ENCODE peak calls at places on chromosomes 7 and 10, in seven cellular contexts. S is hepatocyte; J is Caco-2; H is sigmoid colon; Z is foreskin fibroblast; F is fibroblast of lung; D is CD8-positive, alpha-beta T cell. I is an unnamed sample.

GRCh38 chr7:158016171-158017087 is 571.2 kb downstream of the PTPRN2 start:
- DNase-seq in S (peak), J (peak), H (no peak), Z (no peak), F (no peak), D (no peak), I (no peak)

GRCh38 chr10:128714240-128714639 is 588.0 kb upstream of the MKI67 start:
- DNase-seq in S (no peak), J (no peak), H (no peak), Z (no peak), F (no peak), D (no peak), I (no peak)

GRCh38 chr10:123884351-123884906 is 7.2 kb downstream of the CPXM2 start:
- DNase-seq in S (no peak), J (no peak), H (no peak), Z (no peak), F (no peak), D (no peak), I (no peak)

GRCh38 chr7:121003986-121004685 is 15.6 kb downstream of the CPED1 start:
- DNase-seq in S (no peak), J (no peak), H (peak), Z (no peak), F (no peak), D (no peak), I (no peak)

GRCh38 chr7:137978464-137979237 is 23.2 kb downstream of the CREB3L2 start:
- DNase-seq in S (no peak), J (no peak), H (peak), Z (peak), F (peak), D (no peak), I (no peak)

GRCh38 chr7:35331730-35332678 is 78.1 kb upstream of the TBX20 start:
- DNase-seq in S (no peak), J (no peak), H (no peak), Z (no peak), F (no peak), D (no peak), I (no peak)

GRCh38 chr10:113644185-113645120 is 19.4 kb downstream of the NRAP start:
- DNase-seq in S (peak), J (no peak), H (no peak), Z (peak), F (peak), D (no peak), I (no peak)

GRCh38 chr10:131650771-131651673 is 249.8 kb upstream of the PPP2R2D start:
- DNase-seq in S (no peak), J (no peak), H (no peak), Z (no peak), F (no peak), D (no peak), I (peak)

GRCh38 chr10:91540714-91541113 is 92.2 kb downstream of the PPP1R3C start:
- DNase-seq in S (no peak), J (no peak), H (no peak), Z (no peak), F (no peak), D (no peak), I (peak)

GRCh38 chr10:78894841-78895195 is 173.9 kb upstream of the ZMIZ1 start:
- DNase-seq in S (peak), J (no peak), H (no peak), Z (no peak), F (no peak), D (no peak), I (no peak)

GRCh38 chr7:64183126-64183742 is 23.8 kb upstream of the ZNF735 start:
- DNase-seq in S (no peak), J (no peak), H (no peak), Z (no peak), F (no peak), D (peak), I (no peak)

GRCh38 chr10:20890009-20890408 is 7.1 kb downstream of the NEBL start:
- DNase-seq in S (no peak), J (no peak), H (no peak), Z (no peak), F (no peak), D (no peak), I (no peak)

GRCh38 chr10:19815478-19816419 is 483 bp upstream of the PLXDC2 start:
- DNase-seq in S (peak), J (peak), H (peak), Z (no peak), F (peak), D (no peak), I (peak)

GRCh38 chr7:7719235-7719634 is 828 bp upstream of the RPA3 start:
- DNase-seq in S (peak), J (no peak), H (peak), Z (peak), F (peak), D (no peak), I (no peak)

GRCh38 chr7:79933144-79933543 is 201.5 kb upstream of the GNAI1 start:
- DNase-seq in S (no peak), J (no peak), H (no peak), Z (peak), F (peak), D (no peak), I (no peak)

GRCh38 chr7:127792528-127793342 is 140.7 kb downstream of the SND1 start:
- DNase-seq in S (peak), J (peak), H (no peak), Z (no peak), F (no peak), D (no peak), I (peak)

GRCh38 chr10:113362645-113363091 is 190.2 kb upstream of the HABP2 start:
- DNase-seq in S (no peak), J (no peak), H (no peak), Z (no peak), F (no peak), D (no peak), I (no peak)

GRCh38 chr10:24957624-24958435 is 5.4 kb upstream of the PRTFDC1 start:
- DNase-seq in S (no peak), J (no peak), H (no peak), Z (peak), F (peak), D (no peak), I (no peak)

GRCh38 chr7:116195451-116195850 is 14.9 kb upstream of the TES start:
- DNase-seq in S (no peak), J (no peak), H (no peak), Z (no peak), F (no peak), D (no peak), I (no peak)

GRCh38 chr10:102641880-102642552 is 2.3 kb upstream of the TRIM8 start:
- DNase-seq in S (peak), J (peak), H (peak), Z (peak), F (peak), D (peak), I (peak)

GRCh38 chr7:95476904-95477594 is 8.7 kb upstream of the ASB4 start:
- DNase-seq in S (peak), J (peak), H (peak), Z (peak), F (peak), D (peak), I (no peak)

GRCh38 chr10:103554488-103555320 is 61.2 kb downstream of the NEURL1 start:
- DNase-seq in S (peak), J (peak), H (peak), Z (peak), F (peak), D (no peak), I (no peak)

GRCh38 chr10:48491422-48492139 is 113.3 kb downstream of the ARHGAP22 start:
- DNase-seq in S (no peak), J (peak), H (no peak), Z (no peak), F (no peak), D (no peak), I (peak)

GRCh38 chr7:867406-868188 is 8.8 kb upstream of the GET4 start:
- DNase-seq in S (no peak), J (no peak), H (peak), Z (peak), F (peak), D (no peak), I (no peak)

GRCh38 chr7:116966606-116967005 is 13.3 kb downstream of the ST7 start:
- DNase-seq in S (no peak), J (no peak), H (no peak), Z (peak), F (no peak), D (no peak), I (no peak)

GRCh38 chr7:54802841-54803240 is 43.8 kb upstream of the SEC61G start:
- DNase-seq in S (no peak), J (no peak), H (no peak), Z (peak), F (no peak), D (no peak), I (no peak)

DNA sequence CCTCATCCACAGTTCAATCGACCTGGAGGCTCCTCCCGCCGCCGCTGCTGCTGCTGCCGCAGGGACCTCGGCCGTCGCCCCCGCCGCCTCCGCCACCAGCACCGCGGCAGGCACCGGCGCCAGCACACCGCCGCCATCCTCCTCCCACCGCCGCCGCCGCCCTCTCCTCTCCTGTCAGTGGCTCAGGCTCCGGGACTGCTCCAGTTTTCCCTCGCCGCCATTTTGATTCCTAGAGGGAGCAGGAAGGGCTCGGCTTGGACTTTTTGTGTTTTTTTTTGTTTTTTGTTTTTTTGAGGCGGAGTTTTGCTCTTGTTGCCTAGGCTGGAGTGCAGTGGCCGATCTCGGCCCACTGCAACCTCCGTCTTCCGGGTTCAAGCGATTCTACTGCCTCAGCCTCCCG is 3.0 kb upstream of the MCM10 start:
- DNase-seq in S (no peak), J (no peak), H (no peak), Z (no peak), F (no peak), D (no peak), I (no peak)
- H3K4me3 ChIP-seq in S (no peak), J (no peak), H (peak), Z (no peak), F (no peak), D (no peak), I (no peak)

GRCh38 chr10:82150123-82150900 is 275.3 kb downstream of the NRG3 start:
- DNase-seq in S (peak), J (peak), H (no peak), Z (peak), F (no peak), D (no peak), I (peak)
- TF ChIP-seq CTCF in S (peak), J (peak), H (no peak), Z (no peak), F (no peak), D (no peak), I (peak)

DNA sequence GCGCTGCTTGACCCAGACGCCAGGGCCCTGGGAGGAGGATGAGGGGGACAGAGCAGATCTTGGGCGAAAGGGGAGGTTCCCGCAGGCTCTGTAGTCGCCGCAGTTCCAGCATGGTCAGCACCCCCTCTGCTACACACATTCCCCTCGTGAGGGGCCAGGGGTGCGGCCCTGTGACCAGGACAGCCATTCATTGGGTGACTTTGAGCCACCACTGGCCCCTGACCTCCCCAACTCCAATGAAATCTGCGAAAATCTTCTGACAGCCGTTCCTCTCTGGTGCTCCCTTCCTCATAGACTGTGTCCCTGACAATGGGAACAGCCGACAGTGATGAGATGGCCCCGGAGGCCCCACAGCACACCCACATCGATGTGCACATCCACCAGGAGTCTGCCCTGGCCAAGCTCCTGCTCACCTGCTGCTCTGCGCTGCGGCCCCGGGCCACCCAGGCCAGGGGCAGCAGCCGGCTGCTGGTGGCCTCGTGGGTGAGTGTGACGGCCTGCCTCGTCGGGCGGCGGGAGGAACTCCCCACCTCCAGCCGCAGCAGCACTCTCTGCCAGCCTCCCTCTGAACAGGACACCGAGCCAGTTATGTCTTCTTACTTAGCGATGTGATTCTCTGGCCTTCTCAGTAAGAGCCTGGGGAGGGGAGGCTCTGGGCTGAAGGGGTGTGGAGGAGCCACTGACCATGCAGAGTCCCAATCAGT is 825 bp downstream of the TMEM176A start:
- DNase-seq in S (no peak), J (no peak), H (no peak), Z (no peak), F (no peak), D (no peak), I (no peak)
- H3K4me3 ChIP-seq in S (peak), J (peak), H (peak), Z (no peak), F (no peak), D (peak), I (peak)

DNA sequence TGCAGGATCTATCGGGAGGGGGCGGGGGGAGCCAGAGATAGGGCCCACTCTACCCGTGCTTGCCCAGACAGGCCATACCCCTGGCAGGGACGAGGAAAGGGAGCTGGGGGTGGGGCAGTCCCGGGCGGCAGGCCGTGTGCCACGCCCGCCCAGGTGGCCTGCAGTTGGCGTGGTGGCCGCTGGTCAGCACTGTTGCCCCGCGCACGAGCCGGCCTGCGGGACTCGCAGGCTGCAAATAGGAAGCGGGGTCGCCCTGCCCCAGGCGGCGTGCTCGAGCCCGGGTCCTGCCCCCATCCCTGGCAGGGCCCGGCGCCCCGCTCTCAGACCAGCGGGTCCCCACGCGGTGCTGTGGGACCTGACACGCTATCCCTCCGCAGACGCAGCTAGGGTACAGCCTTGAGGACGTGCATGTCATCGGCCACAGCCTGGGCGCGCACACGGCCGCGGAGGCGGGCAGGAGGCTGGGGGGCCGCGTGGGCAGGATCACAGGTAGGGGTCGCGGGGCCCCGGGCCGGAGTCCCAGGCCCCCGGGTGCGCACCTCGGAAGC is 6.7 kb downstream of the PNLIPRP2 start:
- DNase-seq in S (peak), J (peak), H (no peak), Z (no peak), F (no peak), D (no peak), I (peak)
- TF ChIP-seq CTCF in S (peak), J (peak), H (peak), Z (peak), F (no peak), D (no peak), I (peak)

GRCh38 chr10:118568327-118568848 is 27.1 kb downstream of the PRLHR start:
- DNase-seq in S (peak), J (no peak), H (no peak), Z (peak), F (peak), D (peak), I (no peak)
- H3K4me3 ChIP-seq in S (no peak), J (no peak), H (peak), Z (peak), F (no peak), D (no peak), I (no peak)

DNA sequence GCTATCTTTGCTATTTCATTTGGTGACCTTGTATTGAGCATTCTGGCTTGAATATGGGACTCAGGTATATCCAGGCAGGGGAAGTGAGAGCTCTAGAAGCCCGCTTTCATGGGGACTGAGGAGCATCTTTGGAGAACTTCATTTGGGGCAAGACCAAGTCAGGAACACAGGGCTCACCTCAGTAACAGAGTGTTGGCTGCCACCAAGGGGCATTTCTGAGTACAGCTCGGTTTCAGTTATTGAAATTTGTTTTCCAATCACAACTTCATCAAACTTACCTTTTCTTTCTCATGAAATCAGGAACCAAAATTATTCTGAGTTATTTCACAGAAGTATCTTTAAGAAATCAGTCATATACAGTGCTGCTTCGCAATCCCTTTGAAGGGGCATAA is 337.2 kb downstream of the C7orf25 start:
- DNase-seq in S (no peak), J (no peak), H (no peak), Z (no peak), F (peak), D (no peak), I (no peak)
- TF ChIP-seq CTCF in S (peak), J (no peak), H (peak), Z (peak), F (no peak), D (no peak), I (peak)

GRCh38 chr7:149719912-149720335 is 53.5 kb downstream of the ZNF467 start:
- DNase-seq in S (no peak), J (peak), H (no peak), Z (no peak), F (no peak), D (no peak), I (no peak)
- H3K4me3 ChIP-seq in S (no peak), J (no peak), H (no peak), Z (no peak), F (no peak), D (no peak), I (no peak)

GRCh38 chr10:71621263-71621751 is 98.3 kb downstream of the C10orf105 start:
- DNase-seq in S (no peak), J (no peak), H (peak), Z (peak), F (peak), D (no peak), I (no peak)
- TF ChIP-seq CTCF in S (no peak), J (no peak), H (no peak), Z (no peak), F (peak), D (no peak), I (no peak)